ENCODE peak calls at places on chromosome 16, in eight cellular contexts. K, E, G, L, Q, O, A and Z are unnamed samples.

GRCh38 chr16:48335961-48336360 is 49.3 kb downstream of the SIAH1 start:
- DNase-seq in K (no peak), E (no peak), G (no peak), L (no peak), Q (peak; percentile 45), O (no peak), A (no peak), Z (no peak)

GRCh38 chr16:17784073-17784472 is 313.3 kb upstream of the XYLT1 start:
- DNase-seq in K (no peak), E (no peak), G (peak; percentile 48), L (no peak), Q (no peak), O (no peak), A (no peak), Z (no peak)

GRCh38 chr16:54180421-54181359 is 105.9 kb downstream of the IRX3 start:
- DNase-seq in K (no peak), E (no peak), G (no peak), L (no peak), Q (peak; percentile 10), O (no peak), A (no peak), Z (no peak)

GRCh38 chr16:24046442-24046841 is 209.7 kb upstream of the CACNG3 start:
- DNase-seq in K (no peak), E (no peak), G (no peak), L (no peak), Q (no peak), O (no peak), A (no peak), Z (no peak)

GRCh38 chr16:56344518-56345405 is 80.6 kb downstream of the AMFR start:
- DNase-seq in K (no peak), E (no peak), G (no peak), L (no peak), Q (no peak), O (no peak), A (no peak), Z (no peak)

GRCh38 chr16:57270221-57271062 is 14.0 kb downstream of the PLLP start:
- DNase-seq in K (no peak), E (no peak), G (no peak), L (peak; percentile 88), Q (no peak), O (no peak), A (no peak), Z (no peak)

GRCh38 chr16:678858-679807 is 1.1 kb upstream of the STUB1 start:
- DNase-seq in K (peak; percentile 82), E (peak; percentile 57), G (no peak), L (peak; percentile 70), Q (peak; percentile 66), O (no peak), A (peak; percentile 88), Z (peak; percentile 76)

GRCh38 chr16:51431517-51432241 is 280.6 kb upstream of the SALL1 start:
- DNase-seq in K (no peak), E (no peak), G (peak; percentile 93), L (no peak), Q (peak; percentile 95), O (no peak), A (peak; percentile 31), Z (no peak)

GRCh38 chr16:10136916-10137315 is 45.3 kb downstream of the GRIN2A start:
- DNase-seq in K (no peak), E (no peak), G (no peak), L (no peak), Q (no peak), O (no peak), A (no peak), Z (no peak)

DNA sequence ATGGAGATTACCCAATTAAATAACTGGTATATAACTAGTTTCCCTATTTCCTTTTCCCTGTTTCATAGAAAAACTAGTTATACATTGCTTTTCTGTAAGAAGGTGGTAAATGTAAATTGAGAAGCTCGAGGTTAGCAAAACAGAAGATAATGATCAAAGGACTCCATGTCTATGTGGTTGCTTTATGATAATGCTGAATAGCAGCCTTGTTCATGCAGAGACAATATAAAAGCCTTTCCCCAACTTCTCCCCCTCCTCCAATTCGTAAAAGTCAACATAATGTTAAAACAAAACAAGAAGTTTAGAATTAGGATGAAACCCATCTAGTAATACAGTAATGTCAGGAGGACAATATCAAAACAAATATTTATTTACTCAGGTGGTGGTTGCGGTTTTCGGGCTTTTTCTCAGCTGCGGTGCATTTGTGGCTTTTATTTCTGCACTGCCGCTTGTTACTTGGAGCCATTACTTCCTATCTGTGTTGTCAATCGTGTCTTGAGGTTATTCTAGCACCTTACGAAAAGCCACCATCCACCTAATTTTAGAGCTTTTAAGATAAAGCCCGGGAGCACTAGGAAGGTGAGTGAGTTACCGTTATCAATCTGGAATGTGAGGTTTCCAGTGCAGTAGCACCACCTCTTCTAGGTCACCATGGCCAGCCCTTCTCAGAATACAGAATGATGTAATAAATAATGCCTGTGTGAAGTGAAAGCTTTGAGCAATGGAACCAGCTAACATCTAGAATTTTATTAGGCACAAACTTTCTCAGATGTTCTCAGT is 297.5 kb downstream of the CDH13 start:
- DNase-seq in K (no peak), E (no peak), G (no peak), L (no peak), Q (no peak), O (no peak), A (no peak), Z (no peak)
- H3K4me3 ChIP-seq in K (no peak overlapping the region), E (no peak overlapping the region), G (no peak overlapping the region), L (no peak overlapping the region), Q (no peak overlapping the region), O (no peak overlapping the region), A (no peak overlapping the region), Z (no peak overlapping the region)

DNA sequence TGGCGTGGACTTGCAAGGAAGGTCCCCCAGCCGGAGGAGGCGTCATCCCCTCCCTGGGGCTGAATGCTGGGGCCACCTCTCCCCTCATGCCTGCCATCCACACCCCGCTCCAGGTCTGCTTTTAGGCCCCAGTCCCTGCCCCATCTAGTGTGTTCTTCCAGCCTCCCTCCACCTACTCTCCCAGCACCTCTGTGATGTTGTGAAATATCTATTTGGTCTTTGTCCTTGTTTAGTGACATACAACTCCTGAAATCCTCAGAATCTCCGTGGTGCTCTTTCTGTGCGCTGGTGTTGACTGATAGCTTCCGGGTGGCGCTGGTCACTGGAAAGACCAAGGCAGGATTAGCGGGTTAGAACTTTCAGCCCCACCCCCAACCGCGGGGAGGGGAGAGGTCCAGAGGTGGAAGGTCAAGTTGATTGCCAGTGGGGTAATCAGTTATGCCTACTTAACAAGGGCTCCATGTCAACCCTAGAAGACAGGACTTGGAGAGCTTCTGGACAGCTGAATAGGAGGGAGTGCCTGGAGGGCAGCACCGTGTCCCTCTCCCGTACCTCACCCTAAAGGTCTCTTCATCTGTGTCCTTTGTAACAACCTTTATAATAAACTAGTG is 10.1 kb downstream of the TBC1D24 start:
- DNase-seq in K (no peak), E (no peak), G (no peak), L (no peak), Q (no peak), O (no peak), A (no peak), Z (no peak)
- H3K4me3 ChIP-seq in K (no peak overlapping the region), E (no peak overlapping the region), G (no peak overlapping the region), L (no peak overlapping the region), Q (no peak overlapping the region), O (no peak overlapping the region), A (no peak overlapping the region), Z (no peak overlapping the region)

GRCh38 chr16:87822002-87822390 is 47.3 kb downstream of the SLC7A5 start:
- DNase-seq in K (no peak), E (no peak), G (no peak), L (no peak), Q (no peak), O (no peak), A (no peak), Z (no peak)

GRCh38 chr16:87821346-87822001 is 47.8 kb downstream of the SLC7A5 start:
- DNase-seq in K (no peak), E (no peak), G (no peak), L (no peak), Q (no peak), O (no peak), A (no peak), Z (no peak)

GRCh38 chr16:87822571-87822970 is 46.7 kb downstream of the SLC7A5 start:
- DNase-seq in K (no peak), E (no peak), G (no peak), L (no peak), Q (no peak), O (no peak), A (no peak), Z (no peak)

GRCh38 chr16:87824016-87824990 is 45.0 kb downstream of the SLC7A5 start:
- DNase-seq in K (no peak), E (no peak), G (no peak), L (no peak), Q (no peak), O (no peak), A (no peak), Z (peak; percentile 9)

DNA sequence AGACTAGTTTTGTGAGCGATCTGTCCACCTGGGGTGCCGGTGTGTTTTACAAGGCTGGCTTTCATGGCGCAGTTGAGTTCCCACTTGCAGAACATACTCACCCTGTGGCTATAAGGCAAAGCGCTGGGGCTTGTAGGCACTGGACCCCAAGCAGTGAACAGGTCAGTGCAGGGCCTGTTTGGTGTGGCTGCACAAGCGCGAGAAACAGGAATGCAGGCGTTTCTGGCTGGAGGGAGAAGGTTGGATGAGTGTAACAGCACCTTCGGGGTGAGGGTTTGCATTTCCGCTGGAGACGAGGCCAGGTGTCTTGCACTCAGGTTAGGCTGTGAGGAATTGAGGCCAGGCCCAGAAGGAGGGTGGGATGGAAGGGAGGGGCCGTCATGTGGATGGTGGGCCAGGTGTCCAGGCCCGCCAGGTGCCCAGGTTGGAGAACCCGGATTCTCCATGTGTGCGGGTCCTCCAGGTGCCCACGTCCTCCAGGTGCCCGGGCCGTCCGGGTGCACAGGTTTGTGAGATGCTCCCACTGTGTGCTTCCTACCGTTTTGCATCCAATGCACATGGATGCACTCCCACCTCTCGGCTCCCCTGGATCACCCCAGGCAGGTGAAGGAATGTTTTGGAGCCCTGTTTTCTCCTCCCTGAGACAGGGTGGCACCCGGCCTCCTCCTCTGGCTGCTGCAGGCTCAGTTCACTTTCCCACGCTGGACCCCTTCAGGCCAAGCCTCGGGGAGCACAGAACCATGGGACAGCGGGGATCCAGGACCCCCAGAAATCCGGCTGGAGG is 46.0 kb downstream of the SLC7A5 start:
- DNase-seq in K (no peak), E (no peak), G (no peak), L (no peak), Q (no peak), O (no peak), A (no peak), Z (no peak)
- H3K4me3 ChIP-seq in K (no peak overlapping the region), E (no peak overlapping the region), G (no peak overlapping the region), L (no peak overlapping the region), Q (no peak overlapping the region), O (no peak overlapping the region), A (no peak overlapping the region), Z (no peak overlapping the region)

DNA sequence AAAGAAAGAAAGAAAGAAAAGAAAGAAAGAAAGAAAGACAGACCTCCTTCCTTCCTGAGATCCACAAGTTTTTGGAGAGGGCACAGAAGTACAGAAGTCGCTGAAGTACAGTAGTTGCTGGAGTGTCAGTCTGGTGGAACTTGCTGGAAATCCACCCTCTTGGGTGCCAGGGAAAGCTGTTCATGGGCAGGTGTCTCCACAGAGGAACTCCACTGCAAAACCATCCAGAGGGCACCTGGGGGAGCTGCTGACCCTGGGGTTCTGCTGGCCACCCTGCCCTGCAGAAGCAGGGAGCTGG is 3.5 kb upstream of the PRR14 start:
- DNase-seq in K (no peak), E (no peak), G (no peak), L (no peak), Q (no peak), O (no peak), A (no peak), Z (no peak)
- H3K4me3 ChIP-seq in K (no peak overlapping the region), E (no peak overlapping the region), G (no peak overlapping the region), L (no peak overlapping the region), Q (no peak overlapping the region), O (no peak overlapping the region), A (no peak overlapping the region), Z (no peak overlapping the region)

DNA sequence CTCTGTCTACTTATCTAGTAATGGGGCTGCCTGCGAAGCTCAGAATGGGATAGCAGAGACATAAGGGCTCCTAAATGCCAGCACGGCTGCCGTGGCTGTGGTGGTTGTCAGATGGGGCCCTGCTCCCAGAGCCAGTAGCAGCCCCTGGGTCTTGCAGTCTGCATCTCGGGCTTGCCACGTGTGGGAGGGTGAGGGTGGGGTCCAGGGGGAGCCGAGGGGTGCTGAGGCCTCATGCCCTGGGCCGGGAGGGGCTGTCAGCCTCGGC is 88.8 kb upstream of the GSE1 start:
- DNase-seq in K (no peak), E (no peak), G (no peak), L (no peak), Q (no peak), O (no peak), A (no peak), Z (no peak)
- H3K4me3 ChIP-seq in K (no peak overlapping the region), E (no peak overlapping the region), G (no peak overlapping the region), L (no peak overlapping the region), Q (no peak overlapping the region), O (no peak overlapping the region), A (no peak overlapping the region), Z (no peak overlapping the region)